ENCODE peak calls at places on chromosome 11, in four cellular contexts. P is HCT116, I is A549, N is AG10803. T is an unnamed sample.
A peak's percentile ranks its signal among the peaks of the same experiment; 100 is the strongest.

GRCh38 chr11:10331548-10332289 is 26.8 kb downstream of the ADM start:
- DNase-seq in N (peak; percentile 52), P (no peak), I (no peak), T (no peak)

GRCh38 chr11:94243571-94244229 is 60.7 kb upstream of the IZUMO1R start:
- DNase-seq in N (no peak), I (no peak), P (no peak), T (no peak)

GRCh38 chr11:35688023-35688422 is 25.4 kb downstream of the TRIM44 start:
- DNase-seq in P (no peak), N (peak; percentile 21), I (no peak), T (no peak)

GRCh38 chr11:126742582-126742981 is 258.0 kb downstream of the KIRREL3 start:
- DNase-seq in P (no peak), I (no peak), N (no peak), T (no peak)

GRCh38 chr11:1138053-1138452 is 19.7 kb upstream of the MUC5AC start:
- DNase-seq in N (peak; percentile 17), P (no peak), I (no peak), T (peak; percentile 14)

GRCh38 chr11:47433991-47434786 is 8.0 kb upstream of the PSMC3 start:
- DNase-seq in I (no peak), P (no peak), N (peak; percentile 94), T (peak; percentile 73)

GRCh38 chr11:71482746-71483364 is 29.9 kb downstream of the NADSYN1 start:
- DNase-seq in I (no peak), N (no peak), P (no peak), T (no peak)

GRCh38 chr11:129695543-129696308 is 119.9 kb upstream of the TMEM45B start:
- DNase-seq in P (peak; percentile 21), N (peak; percentile 17), I (peak; percentile 48), T (no peak)

GRCh38 chr11:134779179-134779578 is 367.1 kb upstream of the B3GAT1 start:
- DNase-seq in I (no peak), N (no peak), P (no peak), T (no peak)

GRCh38 chr11:1089738-1090599 is 15.3 kb downstream of the MUC2 start:
- DNase-seq in I (no peak), P (no peak), N (no peak), T (no peak)

GRCh38 chr11:117420598-117420997 is 92.9 kb downstream of the CEP164 start:
- DNase-seq in N (no peak), P (no peak), I (no peak), T (no peak)

GRCh38 chr11:10911907-10912306 is 54.1 kb upstream of the ZBED5 start:
- DNase-seq in I (no peak), P (no peak), N (no peak), T (no peak)

GRCh38 chr11:117366183-117366582 is 38.5 kb downstream of the CEP164 start:
- DNase-seq in N (no peak), I (peak; percentile 3), P (no peak), T (no peak)

GRCh38 chr11:88683024-88683423 is 345.5 kb upstream of the CTSC start:
- DNase-seq in P (no peak), N (no peak), I (no peak), T (no peak)

GRCh38 chr11:116868066-116868465 is 30.6 kb upstream of the APOA1 start:
- DNase-seq in I (no peak), N (no peak), P (no peak), T (no peak)

GRCh38 chr11:65589444-65590239 is 6.0 kb downstream of the KCNK7 start:
- DNase-seq in I (no peak), N (no peak), P (no peak), T (no peak)

GRCh38 chr11:31060880-31061279 is 308.7 kb downstream of the DCDC1 start:
- DNase-seq in N (peak; percentile 21), I (peak; percentile 19), P (no peak), T (no peak)

GRCh38 chr11:92492372-92492771 is 267.8 kb downstream of the FAT3 start:
- DNase-seq in N (no peak), I (no peak), P (no peak), T (no peak)

GRCh38 chr11:94151903-94152677 is 23.4 kb downstream of the PANX1 start:
- DNase-seq in N (peak; percentile 74), P (peak; percentile 73), I (peak; percentile 62), T (no peak)

GRCh38 chr11:22792497-22792896 is 37.1 kb downstream of the SVIP start:
- DNase-seq in N (peak; percentile 12), P (peak; percentile 83), I (peak; percentile 69), T (no peak)

GRCh38 chr11:64854534-64855502 is 10.4 kb upstream of the CDC42BPG start:
- DNase-seq in P (peak; percentile 91), N (peak; percentile 93), I (peak; percentile 97), T (no peak)

GRCh38 chr11:33701302-33701701 is 676 bp upstream of the C11orf91 start:
- DNase-seq in I (no peak), N (peak; percentile 48), P (no peak), T (no peak)

GRCh38 chr11:133835258-133836075 is 9.8 kb downstream of the SPATA19 start:
- DNase-seq in I (peak; percentile 73), P (peak; percentile 47), N (peak; percentile 50), T (no peak)

GRCh38 chr11:61967924-61968757 is 707 bp upstream of the FTH1 start:
- DNase-seq in N (peak; percentile 36), P (no peak), I (peak; percentile 56), T (no peak)

GRCh38 chr11:70826541-70826943 is 425.8 kb downstream of the SHANK2 start:
- DNase-seq in N (no peak), I (no peak), P (no peak), T (no peak)

GRCh38 chr11:126992065-126992803 is 8.3 kb downstream of the KIRREL3 start:
- DNase-seq in N (peak; percentile 100), P (no peak), I (peak; percentile 86), T (peak; percentile 96)

GRCh38 chr11:8327761-8328192 is 64.1 kb upstream of the LMO1 start:
- DNase-seq in P (no peak), N (no peak), I (no peak), T (no peak)

GRCh38 chr11:1935156-1936071 is 11.7 kb upstream of the MRPL23 start:
- DNase-seq in N (no peak), I (no peak), P (no peak), T (no peak)

GRCh38 chr11:2795491-2795991 is 90.0 kb downstream of the CDKN1C start:
- DNase-seq in I (no peak), P (no peak), N (no peak), T (no peak)

GRCh38 chr11:127454856-127455255 is 454.3 kb upstream of the KIRREL3 start:
- DNase-seq in I (no peak), P (no peak), N (no peak), T (no peak)

GRCh38 chr11:102391549-102392237 is 44.7 kb downstream of the BIRC2 start:
- DNase-seq in N (no peak), P (no peak), I (no peak), T (no peak)
- H3K4me3 ChIP-seq in N (no peak overlapping the region), P (no peak overlapping the region), I (no peak overlapping the region), T (no peak overlapping the region)

GRCh38 chr11:68004551-68005335 is 846 bp upstream of the UNC93B1 start:
- DNase-seq in N (no peak), P (peak; percentile 84), I (no peak), T (no peak)

GRCh38 chr11:68002943-68003845 is 703 bp downstream of the UNC93B1 start:
- DNase-seq in P (no peak), I (peak; percentile 53), N (no peak), T (no peak)

GRCh38 chr11:68003846-68004550 is at the start of gene UNC93B1:
- DNase-seq in N (peak; percentile 86), I (peak; percentile 92), P (peak; percentile 67), T (no peak)

GRCh38 chr11:67999704-68000103 is 4.2 kb downstream of the UNC93B1 start:
- DNase-seq in P (no peak), N (no peak), I (no peak), T (no peak)

GRCh38 chr11:68002575-68002942 is 1.3 kb downstream of the UNC93B1 start:
- DNase-seq in N (no peak), P (no peak), I (no peak), T (no peak)
- H3K4me3 ChIP-seq in N (peak overlapping the region; percentile 66), P (peak overlapping the region; percentile 58), I (peak overlapping the region; percentile 97), T (no peak overlapping the region)

GRCh38 chr11:77127969-77128691 is at the start of gene MYO7A:
- DNase-seq in I (no peak), N (no peak), P (no peak), T (no peak)
- H3K4me3 ChIP-seq in I (peak within 1 kb of the TSS; percentile 37), N (peak within 1 kb of the TSS; percentile 59), P (peak within 1 kb of the TSS; percentile 43), T (peak within 1 kb of the TSS; percentile 58)

GRCh38 chr11:60367896-60368295 is 10.4 kb upstream of the MS4A7 start:
- DNase-seq in I (no peak), P (no peak), N (no peak), T (no peak)

GRCh38 chr11:60360621-60361020 is 17.7 kb upstream of the MS4A7 start:
- DNase-seq in I (no peak), N (no peak), P (no peak), T (no peak)

GRCh38 chr11:60367009-60367408 is 11.3 kb upstream of the MS4A7 start:
- DNase-seq in I (no peak), P (no peak), N (no peak), T (no peak)

GRCh38 chr11:60363542-60364525 is 14.5 kb upstream of the MS4A7 start:
- DNase-seq in P (peak; percentile 42), I (peak; percentile 53), N (peak; percentile 47), T (no peak)
- H3K4me3 ChIP-seq in P (no peak overlapping the region), I (no peak overlapping the region), N (no peak overlapping the region), T (no peak overlapping the region)

DNA sequence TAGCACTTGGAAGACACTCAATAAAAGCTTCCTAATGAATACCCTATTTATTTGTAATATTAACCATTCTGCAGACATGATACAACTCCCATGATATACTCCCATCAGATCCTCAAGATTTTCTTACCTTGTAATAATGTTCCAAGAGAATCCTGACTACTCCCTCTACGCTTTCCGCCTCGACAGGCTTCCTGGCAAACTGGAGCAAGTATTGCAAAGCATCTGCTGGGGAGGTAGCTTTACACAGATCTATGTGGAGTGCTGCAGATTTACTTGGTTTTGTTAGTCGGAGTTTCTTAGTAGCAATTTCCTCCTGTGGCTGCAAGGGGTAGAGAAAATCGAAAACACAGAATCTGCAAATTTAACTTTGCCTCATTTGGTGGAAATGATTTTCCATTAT is 3.5 kb downstream of the INTS4 start:
- DNase-seq in I (no peak), P (no peak), N (no peak), T (no peak)
- H3K4me3 ChIP-seq in I (no peak overlapping the region), P (no peak overlapping the region), N (no peak overlapping the region), T (no peak overlapping the region)

DNA sequence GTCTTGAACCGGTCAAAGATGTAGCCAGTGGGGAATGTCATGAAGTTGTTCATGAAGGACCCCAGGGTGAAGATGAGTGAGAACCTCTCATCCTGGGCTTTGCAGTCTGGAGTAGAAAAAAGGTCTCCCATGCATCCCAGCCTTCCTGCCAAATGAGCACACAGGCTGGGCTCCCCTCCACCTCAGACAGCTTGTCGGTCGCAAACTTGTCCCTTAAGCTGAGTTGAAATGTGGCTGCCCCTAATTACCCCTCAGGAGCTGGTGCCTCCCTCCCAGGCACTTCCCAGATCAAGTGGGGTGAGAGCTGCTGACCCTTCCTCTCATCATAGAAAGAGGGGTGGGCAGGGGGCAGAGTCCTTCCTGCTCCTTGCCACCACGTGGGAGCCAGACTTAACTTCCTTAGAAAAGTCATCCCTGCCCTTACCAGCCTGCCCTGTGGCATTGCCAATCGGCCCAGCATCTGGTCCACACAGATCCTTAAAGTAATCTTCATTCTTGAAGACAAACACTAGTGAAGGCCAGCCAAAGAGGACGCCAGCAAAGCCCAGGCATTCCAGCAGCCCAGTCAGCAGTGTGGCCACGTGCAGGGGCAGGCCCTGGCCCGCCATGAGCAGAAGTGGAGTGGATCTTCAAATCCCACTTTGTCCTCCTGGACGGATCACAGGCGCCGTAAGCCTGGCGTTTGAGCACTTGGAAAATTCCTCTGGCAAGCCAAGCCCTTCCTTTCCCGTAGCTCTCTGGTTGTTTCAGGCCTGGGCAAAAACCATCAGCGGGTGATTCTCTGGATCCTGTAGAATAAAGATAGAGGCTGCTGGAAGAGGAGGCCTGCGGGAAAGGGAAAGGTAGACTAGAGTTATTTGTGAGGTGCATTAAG is 1.1 kb downstream of the SLC43A3 start:
- DNase-seq in P (no peak), I (no peak), N (peak; percentile 81), T (no peak)
- H3K4me3 ChIP-seq in P (peak overlapping the region; percentile 54), I (no peak overlapping the region), N (no peak overlapping the region), T (no peak overlapping the region)